ENCODE peak calls at places on chromosomes 4 and X, in five cellular contexts. One of them, this sample, is unnamed.

GRCh38 chr4:150237110-150237852 is 159.0 kb downstream of the DCLK2 start:
- DNase-seq in mucosa of descending colon: no peak
- DNase-seq in AG04450: peak; percentile 88
- DNase-seq in lower lobe of right lung: no peak
- DNase-seq in retinal pigment epithelial cell: peak; percentile 91
- DNase-seq in this sample: no peak

GRCh38 chrX:16204538-16204937 is 37.3 kb downstream of the MAGEB17 start:
- DNase-seq in mucosa of descending colon: no peak
- DNase-seq in AG04450: no peak
- DNase-seq in lower lobe of right lung: no peak
- DNase-seq in retinal pigment epithelial cell: no peak
- DNase-seq in this sample: no peak

GRCh38 chr4:9703391-9703790 is 78.0 kb upstream of the DRD5 start:
- DNase-seq in mucosa of descending colon: peak; percentile 87
- DNase-seq in AG04450: no peak
- DNase-seq in lower lobe of right lung: peak; percentile 68
- DNase-seq in retinal pigment epithelial cell: no peak
- DNase-seq in this sample: peak; percentile 75

GRCh38 chr4:121900132-121900983 is 30.1 kb upstream of the BBS7 start:
- DNase-seq in mucosa of descending colon: peak; percentile 70
- DNase-seq in AG04450: peak; percentile 36
- DNase-seq in lower lobe of right lung: no peak
- DNase-seq in retinal pigment epithelial cell: no peak
- DNase-seq in this sample: peak; percentile 58

GRCh38 chr4:25769251-25769650 is 93.5 kb downstream of the SEL1L3 start:
- DNase-seq in mucosa of descending colon: no peak
- DNase-seq in AG04450: peak; percentile 36
- DNase-seq in lower lobe of right lung: no peak
- DNase-seq in retinal pigment epithelial cell: no peak
- DNase-seq in this sample: no peak

GRCh38 chr4:82865592-82865991 is 25.4 kb downstream of the SEC31A start:
- DNase-seq in mucosa of descending colon: peak; percentile 17
- DNase-seq in AG04450: peak; percentile 61
- DNase-seq in lower lobe of right lung: no peak
- DNase-seq in retinal pigment epithelial cell: peak; percentile 34
- DNase-seq in this sample: peak; percentile 13

GRCh38 chr4:122997463-122998101 is 75.2 kb upstream of the NUDT6 start:
- DNase-seq in mucosa of descending colon: no peak
- DNase-seq in AG04450: no peak
- DNase-seq in lower lobe of right lung: no peak
- DNase-seq in retinal pigment epithelial cell: no peak
- DNase-seq in this sample: no peak

GRCh38 chr4:172652369-172652768 is 516.2 kb upstream of the GALNT7 start:
- DNase-seq in mucosa of descending colon: no peak
- DNase-seq in AG04450: no peak
- DNase-seq in lower lobe of right lung: no peak
- DNase-seq in retinal pigment epithelial cell: no peak
- DNase-seq in this sample: no peak

GRCh38 chrX:34426334-34426733 is 230.8 kb downstream of the TMEM47 start:
- DNase-seq in mucosa of descending colon: no peak
- DNase-seq in AG04450: no peak
- DNase-seq in lower lobe of right lung: no peak
- DNase-seq in retinal pigment epithelial cell: no peak
- DNase-seq in this sample: peak; percentile 0

GRCh38 chrX:132086717-132087116 is 41.1 kb downstream of the FRMD7 start:
- DNase-seq in mucosa of descending colon: no peak
- DNase-seq in AG04450: no peak
- DNase-seq in lower lobe of right lung: no peak
- DNase-seq in retinal pigment epithelial cell: no peak
- DNase-seq in this sample: no peak

GRCh38 chr4:85555210-85555609 is 80.3 kb downstream of the ARHGAP24 start:
- DNase-seq in mucosa of descending colon: no peak
- DNase-seq in AG04450: no peak
- DNase-seq in lower lobe of right lung: no peak
- DNase-seq in retinal pigment epithelial cell: no peak
- DNase-seq in this sample: no peak

GRCh38 chrX:42821803-42822443 is 44.0 kb upstream of the PPP1R2C start:
- DNase-seq in mucosa of descending colon: no peak
- DNase-seq in AG04450: no peak
- DNase-seq in lower lobe of right lung: no peak
- DNase-seq in retinal pigment epithelial cell: no peak
- DNase-seq in this sample: no peak
- H3K4me3 ChIP-seq in mucosa of descending colon: no peak overlapping the region
- H3K4me3 ChIP-seq in AG04450: no peak overlapping the region
- H3K4me3 ChIP-seq in lower lobe of right lung: no peak overlapping the region
- H3K4me3 ChIP-seq in retinal pigment epithelial cell: no peak overlapping the region
- H3K4me3 ChIP-seq in this sample: no peak overlapping the region

GRCh38 chr4:140642674-140643437 is 74.1 kb upstream of the UCP1 start:
- DNase-seq in mucosa of descending colon: no peak
- DNase-seq in AG04450: no peak
- DNase-seq in lower lobe of right lung: no peak
- DNase-seq in retinal pigment epithelial cell: no peak
- DNase-seq in this sample: no peak

GRCh38 chr4:140641789-140642439 is 73.2 kb upstream of the UCP1 start:
- DNase-seq in mucosa of descending colon: no peak
- DNase-seq in AG04450: no peak
- DNase-seq in lower lobe of right lung: peak; percentile 56
- DNase-seq in retinal pigment epithelial cell: no peak
- DNase-seq in this sample: peak; percentile 57

GRCh38 chr4:140640150-140640748 is 71.5 kb upstream of the UCP1 start:
- DNase-seq in mucosa of descending colon: no peak
- DNase-seq in AG04450: no peak
- DNase-seq in lower lobe of right lung: no peak
- DNase-seq in retinal pigment epithelial cell: no peak
- DNase-seq in this sample: no peak

GRCh38 chr4:140643571-140644055 is 74.9 kb upstream of the UCP1 start:
- DNase-seq in mucosa of descending colon: no peak
- DNase-seq in AG04450: no peak
- DNase-seq in lower lobe of right lung: no peak
- DNase-seq in retinal pigment epithelial cell: no peak
- DNase-seq in this sample: no peak

GRCh38 chr4:140641105-140641555 is 72.4 kb upstream of the UCP1 start:
- DNase-seq in mucosa of descending colon: no peak
- DNase-seq in AG04450: no peak
- DNase-seq in lower lobe of right lung: no peak
- DNase-seq in retinal pigment epithelial cell: no peak
- DNase-seq in this sample: peak; percentile 88
- H3K4me3 ChIP-seq in mucosa of descending colon: no peak overlapping the region
- H3K4me3 ChIP-seq in AG04450: no peak overlapping the region
- H3K4me3 ChIP-seq in lower lobe of right lung: peak overlapping the region; percentile 46
- H3K4me3 ChIP-seq in retinal pigment epithelial cell: no peak overlapping the region
- H3K4me3 ChIP-seq in this sample: no peak overlapping the region

DNA sequence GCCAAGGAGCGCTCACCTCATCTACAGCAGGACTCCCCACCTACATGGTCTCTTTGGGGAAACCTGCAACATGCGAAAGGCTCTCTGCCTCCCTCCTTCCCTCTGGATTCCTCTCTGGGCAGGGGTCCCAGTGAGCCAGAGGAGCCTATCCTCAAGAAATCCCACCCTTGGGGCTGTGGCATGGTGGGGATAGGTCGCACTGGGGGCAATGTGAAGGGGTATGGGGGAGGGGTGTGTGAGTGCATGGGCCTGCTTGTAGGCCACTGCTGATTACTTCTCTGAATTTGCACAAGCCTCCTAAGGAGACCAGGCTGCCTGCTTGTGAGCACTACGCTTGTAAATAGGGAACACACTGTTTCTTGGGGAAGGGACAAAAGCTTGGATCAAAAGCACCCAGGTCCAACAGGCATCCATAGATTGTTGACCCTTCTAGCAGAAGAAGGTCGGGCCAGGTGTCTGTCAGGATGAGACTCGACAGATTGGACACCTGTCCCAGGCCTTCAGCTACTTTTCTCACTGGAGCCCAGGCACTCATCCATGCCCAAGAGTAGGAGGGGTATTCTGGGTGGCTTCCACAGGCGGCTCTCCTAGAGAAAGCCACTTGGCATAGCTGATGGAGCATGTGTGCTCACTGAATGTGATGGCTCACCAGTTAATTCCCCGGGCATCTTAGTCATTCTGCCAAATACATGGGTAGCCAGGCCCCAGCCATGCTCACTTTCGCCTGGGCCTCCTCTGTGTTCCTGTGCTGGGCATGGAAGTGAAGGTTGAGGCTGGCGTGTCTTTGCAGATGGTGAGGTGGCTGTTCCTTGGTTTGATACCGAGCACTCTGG is 75.0 kb downstream of the NBDY start:
- DNase-seq in mucosa of descending colon: no peak
- DNase-seq in AG04450: no peak
- DNase-seq in lower lobe of right lung: no peak
- DNase-seq in retinal pigment epithelial cell: no peak
- DNase-seq in this sample: no peak
- H3K4me3 ChIP-seq in mucosa of descending colon: no peak overlapping the region
- H3K4me3 ChIP-seq in AG04450: no peak overlapping the region
- H3K4me3 ChIP-seq in lower lobe of right lung: no peak overlapping the region
- H3K4me3 ChIP-seq in retinal pigment epithelial cell: no peak overlapping the region
- H3K4me3 ChIP-seq in this sample: no peak overlapping the region

GRCh38 chrX:119468930-119469635 is 839 bp downstream of the SLC25A5 start:
- DNase-seq in mucosa of descending colon: peak; percentile 93
- DNase-seq in AG04450: no peak
- DNase-seq in lower lobe of right lung: peak; percentile 94
- DNase-seq in retinal pigment epithelial cell: no peak
- DNase-seq in this sample: peak; percentile 90

GRCh38 chrX:119468186-119468929 is at the start of gene SLC25A5:
- DNase-seq in mucosa of descending colon: peak; percentile 84
- DNase-seq in AG04450: no peak
- DNase-seq in lower lobe of right lung: peak; percentile 90
- DNase-seq in retinal pigment epithelial cell: no peak
- DNase-seq in this sample: peak; percentile 85

GRCh38 chrX:119467842-119468185 is 430 bp upstream of the SLC25A5 start:
- DNase-seq in mucosa of descending colon: no peak
- DNase-seq in AG04450: no peak
- DNase-seq in lower lobe of right lung: no peak
- DNase-seq in retinal pigment epithelial cell: no peak
- DNase-seq in this sample: no peak

GRCh38 chrX:119466970-119467369 is 1.3 kb upstream of the SLC25A5 start:
- DNase-seq in mucosa of descending colon: no peak
- DNase-seq in AG04450: no peak
- DNase-seq in lower lobe of right lung: no peak
- DNase-seq in retinal pigment epithelial cell: no peak
- DNase-seq in this sample: peak; percentile 48

DNA sequence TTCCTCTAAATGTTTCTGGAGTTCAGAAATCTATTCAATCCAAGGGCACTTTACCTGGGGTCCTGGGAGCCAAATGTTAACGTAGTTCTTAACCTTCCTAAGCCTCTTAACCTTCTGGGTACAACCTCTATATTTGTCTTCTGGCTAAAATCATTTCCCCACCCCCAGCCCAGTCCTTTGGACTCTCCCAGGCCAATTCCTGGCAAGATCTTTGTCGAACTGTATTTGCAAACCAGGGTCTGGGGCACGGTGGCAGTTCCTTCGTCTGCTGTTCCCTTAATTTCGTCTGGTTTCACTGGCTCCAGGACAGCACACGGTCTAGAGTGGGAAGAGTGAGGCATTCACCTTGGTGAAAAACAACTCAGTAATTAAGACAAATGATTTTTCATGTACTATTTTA is 811 bp upstream of the SLC25A5 start:
- DNase-seq in mucosa of descending colon: no peak
- DNase-seq in AG04450: no peak
- DNase-seq in lower lobe of right lung: no peak
- DNase-seq in retinal pigment epithelial cell: no peak
- DNase-seq in this sample: no peak
- H3K4me3 ChIP-seq in mucosa of descending colon: no peak overlapping the region
- H3K4me3 ChIP-seq in AG04450: no peak overlapping the region
- H3K4me3 ChIP-seq in lower lobe of right lung: peak overlapping the region; percentile 81
- H3K4me3 ChIP-seq in retinal pigment epithelial cell: no peak overlapping the region
- H3K4me3 ChIP-seq in this sample: no peak overlapping the region

GRCh38 chr4:183408791-183409190 is 35.6 kb upstream of the CDKN2AIP start:
- DNase-seq in mucosa of descending colon: peak; percentile 93
- DNase-seq in AG04450: no peak
- DNase-seq in lower lobe of right lung: no peak
- DNase-seq in retinal pigment epithelial cell: no peak
- DNase-seq in this sample: peak; percentile 48
- H3K4me3 ChIP-seq in mucosa of descending colon: no peak overlapping the region
- H3K4me3 ChIP-seq in AG04450: no peak overlapping the region
- H3K4me3 ChIP-seq in lower lobe of right lung: no peak overlapping the region
- H3K4me3 ChIP-seq in retinal pigment epithelial cell: no peak overlapping the region
- H3K4me3 ChIP-seq in this sample: no peak overlapping the region

GRCh38 chr4:109955146-109955545 is 42.5 kb downstream of the EGF start:
- DNase-seq in mucosa of descending colon: no peak
- DNase-seq in AG04450: no peak
- DNase-seq in lower lobe of right lung: no peak
- DNase-seq in retinal pigment epithelial cell: peak; percentile 58
- DNase-seq in this sample: no peak
- H3K4me3 ChIP-seq in mucosa of descending colon: no peak overlapping the region
- H3K4me3 ChIP-seq in AG04450: no peak overlapping the region
- H3K4me3 ChIP-seq in lower lobe of right lung: no peak overlapping the region
- H3K4me3 ChIP-seq in retinal pigment epithelial cell: no peak overlapping the region
- H3K4me3 ChIP-seq in this sample: no peak overlapping the region